ENCODE peak calls at places on chromosome 5, in seven cellular contexts. P is foreskin fibroblast, Y is cardiac muscle cell, N is IMR-90, U is heart left ventricle, B is endothelial cell of umbilical vein, A is tibial nerve. O is an unnamed sample.

GRCh38 chr5:132457371-132458225 is 33.0 kb downstream of the IRF1 start:
- DNase-seq in P (peak), Y (no peak), N (peak), U (no peak), B (no peak), A (no peak), O (no peak)

GRCh38 chr5:172591636-172592035 is 49.4 kb upstream of the NEURL1B start:
- DNase-seq in P (no peak), Y (no peak), N (no peak), U (no peak), B (no peak), A (no peak), O (no peak)

GRCh38 chr5:95620870-95621838 is 1.3 kb downstream of the GPR150 start:
- DNase-seq in P (peak), Y (peak), N (no peak), U (peak), B (peak), A (no peak), O (peak)

GRCh38 chr5:172006378-172007152 is at the start of gene FBXW11:
- DNase-seq in P (peak), Y (peak), N (peak), U (peak), B (peak), A (peak), O (peak)

GRCh38 chr5:155092318-155092717 is 78.8 kb downstream of the KIF4B start:
- DNase-seq in P (no peak), Y (no peak), N (no peak), U (no peak), B (peak), A (no peak), O (no peak)

GRCh38 chr5:43852276-43852675 is 249.3 kb downstream of the NNT start:
- DNase-seq in P (no peak), Y (peak), N (no peak), U (no peak), B (no peak), A (no peak), O (no peak)

GRCh38 chr5:93280518-93280917 is 300.5 kb downstream of the NR2F1-AS1 start:
- DNase-seq in P (no peak), Y (no peak), N (no peak), U (no peak), B (peak), A (no peak), O (no peak)

GRCh38 chr5:81751836-81752643 is 1.1 kb upstream of the SSBP2 start:
- DNase-seq in P (no peak), Y (peak), N (no peak), U (no peak), B (peak), A (peak), O (no peak)

GRCh38 chr5:141040093-141040762 is 10.9 kb upstream of the PCDHB1 start:
- DNase-seq in P (no peak), Y (peak), N (no peak), U (peak), B (peak), A (no peak), O (peak)

GRCh38 chr5:146296245-146296644 is 42.4 kb upstream of the POU4F3 start:
- DNase-seq in P (no peak), Y (no peak), N (no peak), U (no peak), B (no peak), A (no peak), O (no peak)

GRCh38 chr5:110977927-110978326 is 93.6 kb upstream of the TSLP start:
- DNase-seq in P (no peak), Y (no peak), N (peak), U (no peak), B (no peak), A (no peak), O (no peak)

GRCh38 chr5:179190851-179191505 is 130.8 kb downstream of the ZNF354C start:
- DNase-seq in P (no peak), Y (no peak), N (no peak), U (peak), B (no peak), A (no peak), O (no peak)

GRCh38 chr5:58040044-58040443 is 419.8 kb downstream of the PLK2 start:
- DNase-seq in P (no peak), Y (no peak), N (no peak), U (no peak), B (peak), A (no peak), O (no peak)

GRCh38 chr5:177592010-177592834 is at the start of gene TMED9:
- DNase-seq in P (peak), Y (peak), N (peak), U (peak), B (peak), A (peak), O (peak)

GRCh38 chr5:74201334-74202081 is 439.0 kb downstream of the ENC1 start:
- DNase-seq in P (no peak), Y (no peak), N (peak), U (peak), B (peak), A (peak), O (peak)

GRCh38 chr5:5380298-5380697 is 42.2 kb upstream of the ICE1 start:
- DNase-seq in P (no peak), Y (no peak), N (no peak), U (no peak), B (no peak), A (no peak), O (no peak)

DNA sequence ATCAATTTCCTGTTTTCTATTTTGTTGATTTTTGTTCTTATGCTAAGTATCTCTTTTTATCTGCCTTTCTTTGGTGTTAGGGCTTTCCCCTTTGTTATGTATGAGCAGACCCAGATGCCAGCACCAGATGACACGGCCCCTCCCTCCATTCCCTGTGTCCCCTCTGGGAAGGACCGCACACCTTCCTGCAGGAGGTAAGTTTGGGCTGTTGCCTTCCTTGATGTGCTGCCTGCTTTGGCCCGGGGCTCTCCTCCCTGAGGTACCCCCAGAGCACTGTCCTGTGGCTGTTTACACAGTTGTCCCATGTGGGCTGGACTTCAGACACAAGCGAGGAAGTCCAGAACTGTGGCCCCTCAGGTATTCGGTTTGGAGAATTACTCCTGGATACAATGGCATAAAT is 343.8 kb upstream of the IRX1 start:
- DNase-seq in P (no peak), Y (no peak), N (no peak), U (no peak), B (no peak), A (no peak), O (no peak)
- TF ChIP-seq CTCF in P (no peak), Y (no peak), N (no peak), U (no peak), B (no peak), A (no peak), O (no peak)

GRCh38 chr5:88734983-88735382 is 148.0 kb downstream of the MEF2C start:
- DNase-seq in P (no peak), Y (no peak), N (no peak), U (no peak), B (peak), A (no peak), O (no peak)

GRCh38 chr5:88734191-88734640 is 148.8 kb downstream of the MEF2C start:
- DNase-seq in P (no peak), Y (no peak), N (no peak), U (no peak), B (peak), A (no peak), O (no peak)

GRCh38 chr5:88732862-88733261 is 150.1 kb downstream of the MEF2C start:
- DNase-seq in P (no peak), Y (no peak), N (no peak), U (no peak), B (no peak), A (no peak), O (no peak)

GRCh38 chr5:88729476-88730182 is 153.4 kb downstream of the MEF2C start:
- DNase-seq in P (peak), Y (peak), N (peak), U (no peak), B (peak), A (peak), O (peak)

DNA sequence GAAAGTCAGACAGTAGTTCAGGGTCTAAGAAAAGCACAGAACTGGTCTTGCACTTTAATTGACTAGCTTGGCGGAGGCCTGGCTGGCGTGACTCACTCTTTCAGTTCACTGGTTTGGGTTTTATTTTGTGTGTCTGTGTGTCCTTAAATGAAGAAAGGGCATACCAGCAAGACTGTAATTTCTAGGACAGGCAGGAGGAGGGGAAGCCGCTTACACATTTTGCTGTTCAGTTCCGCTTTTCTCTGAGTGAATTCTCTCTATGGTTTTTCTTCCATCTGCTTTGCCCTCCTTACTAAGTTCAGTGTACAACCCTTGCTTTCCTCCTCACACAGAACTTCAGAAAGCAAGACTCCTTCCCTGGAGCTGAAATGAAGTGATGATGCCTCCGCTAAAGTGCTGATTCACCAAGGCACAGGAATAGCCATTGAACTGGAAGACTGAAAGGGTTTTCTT is 150.8 kb downstream of the MEF2C start:
- DNase-seq in P (peak), Y (no peak), N (no peak), U (peak), B (no peak), A (no peak), O (no peak)
- H3K4me3 ChIP-seq in P (no peak), Y (no peak), N (no peak), U (no peak), B (no peak), A (no peak), O (no peak)

DNA sequence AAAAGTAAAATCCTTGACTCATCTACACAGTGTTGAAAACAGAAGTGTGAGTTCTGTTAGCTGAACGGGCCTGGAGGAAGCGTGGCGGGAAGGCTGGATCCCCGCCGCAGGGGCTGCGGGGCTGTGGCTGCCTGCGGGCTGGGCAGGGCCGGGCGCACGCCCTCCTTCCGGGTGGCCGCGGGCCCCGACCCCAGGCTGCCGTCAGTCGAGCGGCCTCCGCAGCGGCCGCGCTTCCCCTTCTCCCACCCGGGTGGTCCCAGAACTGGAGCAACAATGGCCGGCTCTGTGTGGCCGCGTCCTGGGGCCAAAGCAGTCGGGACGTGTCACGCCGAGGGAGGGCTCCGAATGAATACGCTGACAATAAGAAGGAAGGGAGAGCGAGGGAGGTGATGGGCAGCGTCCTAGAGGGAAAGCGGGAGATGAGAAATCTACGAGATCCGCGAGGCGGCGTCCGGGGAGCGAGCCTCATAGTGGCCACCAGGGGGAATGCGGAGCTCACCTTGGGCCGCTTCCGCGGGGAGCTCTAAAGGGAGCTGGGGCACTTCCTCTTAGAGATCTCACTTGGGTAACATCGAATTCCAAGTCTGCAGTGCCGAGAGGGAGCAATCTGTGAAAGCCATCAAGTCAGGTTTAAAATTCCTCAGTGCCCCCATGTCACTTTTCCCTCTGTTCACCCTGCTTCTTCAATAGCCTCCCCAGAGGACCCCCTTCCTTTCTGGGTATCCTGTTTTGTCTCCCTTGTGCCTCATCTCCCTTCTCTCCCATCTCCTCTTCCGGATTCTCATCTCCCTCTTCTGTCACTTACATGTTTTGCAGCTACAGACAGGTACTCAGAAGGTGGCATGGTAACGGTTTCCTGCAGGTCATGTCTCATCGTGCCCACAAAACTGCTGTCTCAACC is 83.9 kb downstream of the SLC1A3 start:
- DNase-seq in P (peak), Y (peak), N (peak), U (peak), B (peak), A (peak), O (peak)
- TF ChIP-seq CTCF in P (peak), Y (peak), N (peak), U (peak), B (peak), A (peak), O (peak)

DNA sequence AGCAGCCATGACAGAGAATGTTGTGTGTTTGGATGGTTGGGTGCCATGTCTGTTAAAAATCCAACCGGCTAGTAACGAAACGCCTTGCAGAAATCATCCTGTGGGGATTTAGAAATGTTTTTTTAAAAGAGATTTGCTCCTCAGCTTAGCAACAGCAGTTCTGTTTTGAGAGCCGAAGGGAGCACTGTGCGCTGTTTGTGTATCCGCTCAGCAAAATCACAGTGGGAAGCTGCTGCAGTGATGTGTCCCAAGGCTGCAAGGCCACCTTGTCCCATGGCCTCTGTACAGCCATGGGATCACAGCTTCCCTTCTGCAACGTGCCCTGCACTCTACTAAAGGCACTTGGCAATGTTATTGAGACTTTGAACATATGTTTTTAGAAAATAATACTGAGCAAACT is 40.9 kb downstream of the TRIO start:
- DNase-seq in P (no peak), Y (no peak), N (no peak), U (no peak), B (no peak), A (no peak), O (no peak)
- H3K4me3 ChIP-seq in P (peak), Y (no peak), N (no peak), U (peak), B (no peak), A (peak), O (no peak)

GRCh38 chr5:126497506-126497905 is 74.3 kb downstream of the GRAMD2B start:
- DNase-seq in P (no peak), Y (no peak), N (no peak), U (no peak), B (no peak), A (no peak), O (no peak)

GRCh38 chr5:126494393-126494792 is 71.2 kb downstream of the GRAMD2B start:
- DNase-seq in P (no peak), Y (no peak), N (no peak), U (no peak), B (no peak), A (no peak), O (no peak)

GRCh38 chr5:126490167-126490937 is 67.1 kb downstream of the GRAMD2B start:
- DNase-seq in P (peak), Y (no peak), N (no peak), U (no peak), B (no peak), A (peak), O (peak)

GRCh38 chr5:126488362-126489065 is 65.3 kb downstream of the GRAMD2B start:
- DNase-seq in P (no peak), Y (no peak), N (no peak), U (no peak), B (no peak), A (no peak), O (peak)

DNA sequence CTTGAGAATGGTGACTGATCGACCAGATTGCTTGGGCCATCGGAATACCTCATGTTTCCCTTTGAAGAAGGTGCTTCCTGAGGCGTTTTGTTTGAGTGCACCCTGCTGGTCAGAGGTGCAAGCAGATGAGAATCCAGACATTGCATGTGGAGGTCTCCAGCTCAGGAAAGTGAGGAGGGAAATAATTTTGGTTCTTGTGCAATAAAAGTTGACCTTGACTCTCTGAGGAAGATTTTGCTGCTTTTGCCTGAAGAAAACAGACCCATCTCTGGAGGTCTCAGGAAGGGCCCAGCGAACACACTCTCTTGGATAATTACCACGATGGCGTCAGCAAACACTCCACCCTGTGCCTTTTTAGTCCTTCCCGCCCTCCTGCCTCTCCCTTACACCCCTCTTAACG is 69.7 kb downstream of the GRAMD2B start:
- DNase-seq in P (no peak), Y (no peak), N (peak), U (no peak), B (no peak), A (no peak), O (no peak)
- TF ChIP-seq CTCF in P (no peak), Y (peak), N (peak), U (peak), B (no peak), A (no peak), O (peak)

GRCh38 chr5:1883120-1883924 is 597 bp upstream of the IRX4 start:
- DNase-seq in P (no peak), Y (peak), N (no peak), U (peak), B (no peak), A (no peak), O (peak)
- H3K4me3 ChIP-seq in P (no peak), Y (peak), N (no peak), U (peak), B (no peak), A (peak), O (no peak)

GRCh38 chr5:175447571-175447970 is 3.6 kb upstream of the DRD1 start:
- DNase-seq in P (no peak), Y (no peak), N (no peak), U (no peak), B (no peak), A (no peak), O (no peak)

GRCh38 chr5:175444905-175445456 is 999 bp upstream of the DRD1 start:
- DNase-seq in P (no peak), Y (no peak), N (no peak), U (no peak), B (no peak), A (no peak), O (no peak)

GRCh38 chr5:175448276-175448675 is 4.3 kb upstream of the DRD1 start:
- DNase-seq in P (no peak), Y (no peak), N (no peak), U (no peak), B (no peak), A (no peak), O (no peak)

GRCh38 chr5:175443514-175444059 is 395 bp downstream of the DRD1 start:
- DNase-seq in P (no peak), Y (no peak), N (no peak), U (no peak), B (no peak), A (no peak), O (no peak)

DNA sequence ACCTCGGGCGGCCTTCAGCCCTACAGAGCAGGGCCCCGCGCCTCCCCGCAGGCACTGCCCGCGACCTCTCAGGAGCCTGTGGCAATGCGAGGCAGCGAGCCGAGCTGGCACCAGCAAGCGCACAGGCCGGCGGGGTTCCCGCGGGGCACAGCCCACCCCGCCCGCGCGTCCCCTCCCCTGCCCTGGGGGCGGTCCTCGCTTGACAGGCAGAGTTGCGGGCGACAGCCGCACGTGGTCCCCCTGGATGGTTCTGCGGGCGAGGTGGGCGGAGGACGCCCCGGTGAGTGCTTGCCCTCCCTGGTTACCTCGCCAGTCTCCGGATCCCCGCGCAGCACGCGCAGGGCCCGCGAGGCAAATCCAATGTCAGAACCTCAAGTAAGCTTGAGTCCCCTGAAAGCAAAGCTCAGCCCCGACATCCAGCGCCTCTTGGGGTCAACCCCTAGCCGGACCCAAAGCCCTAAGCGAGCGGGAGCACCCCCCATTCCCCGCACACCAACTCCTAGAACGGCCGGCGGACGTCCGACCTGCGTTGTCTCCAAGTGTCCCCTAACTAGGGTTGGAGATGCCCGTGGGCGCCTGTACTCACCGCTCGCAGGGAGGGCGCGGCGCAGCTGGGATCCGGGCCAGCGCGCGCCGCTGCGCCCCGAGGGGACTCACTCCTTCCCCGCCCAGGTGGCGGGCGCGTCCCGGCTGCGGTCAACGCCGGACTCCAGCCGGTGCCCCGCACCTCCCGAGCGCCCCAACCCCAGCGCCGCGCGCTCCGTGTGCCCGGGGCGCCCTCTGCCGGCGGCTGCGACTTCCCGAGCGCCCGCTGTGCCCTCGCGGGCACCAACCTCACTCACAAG is at the start of gene DRD1:
- DNase-seq in P (peak), Y (peak), N (peak), U (no peak), B (peak), A (no peak), O (peak)
- TF ChIP-seq CTCF in P (peak), Y (peak), N (peak), U (peak), B (peak), A (peak), O (peak)